ENCODE peak calls at places on chromosome 21, in four cellular contexts. M, J, X and T are unnamed samples.

GRCh38 chr21:31282095-31282709 is 61.9 kb downstream of the TIAM1 start:
- DNase-seq in M (peak; percentile 55), X (no peak), J (no peak), T (no peak)

GRCh38 chr21:28742527-28742926 is 250.2 kb downstream of the LTN1 start:
- DNase-seq in X (no peak), J (peak; percentile 24), M (no peak), T (no peak)

GRCh38 chr21:40850071-40850470 is 3.1 kb upstream of the DSCAM start:
- DNase-seq in M (no peak), X (no peak), J (no peak), T (no peak)

GRCh38 chr21:46100020-46100419 is 2.1 kb downstream of the COL6A2 start:
- DNase-seq in M (no peak), J (no peak), X (no peak), T (no peak)

GRCh38 chr21:15006594-15007230 is 58.1 kb downstream of the NRIP1 start:
- DNase-seq in J (no peak), X (no peak), M (no peak), T (no peak)

GRCh38 chr21:28821276-28822063 is 171.2 kb downstream of the LTN1 start:
- DNase-seq in X (no peak), J (no peak), M (no peak), T (no peak)

GRCh38 chr21:33734326-33734725 is 92.0 kb downstream of the ITSN1 start:
- DNase-seq in M (no peak), J (no peak), X (no peak), T (no peak)

GRCh38 chr21:34078915-34079314 is 5.5 kb downstream of the MRPS6 start:
- DNase-seq in M (no peak), X (no peak), J (no peak), T (no peak)

GRCh38 chr21:40902993-40903392 is 56.0 kb upstream of the DSCAM start:
- DNase-seq in X (no peak), M (no peak), J (no peak), T (no peak)

GRCh38 chr21:16079830-16080229 is 350.0 kb downstream of the USP25 start:
- DNase-seq in X (peak; percentile 72), J (no peak), M (no peak), T (no peak)

GRCh38 chr21:31874817-31875216 is 2.0 kb downstream of the HUNK start:
- DNase-seq in X (no peak), M (no peak), J (no peak), T (no peak)

GRCh38 chr21:36706951-36707762 is 8.2 kb downstream of the SIM2 start:
- DNase-seq in J (peak; percentile 57), X (no peak), M (no peak), T (no peak)

GRCh38 chr21:44723177-44724131 is 12.1 kb upstream of the TSPEAR start:
- DNase-seq in M (no peak), J (no peak), X (no peak), T (no peak)
- TF ChIP-seq JUND in M (no peak), J (no peak), X (no peak), T (no peak)

GRCh38 chr21:42513985-42514882 is 582 bp downstream of the SLC37A1 start:
- DNase-seq in J (peak; percentile 74), X (no peak), M (no peak), T (peak; percentile 64)
- TF ChIP-seq JUND in J (no peak), X (no peak), M (no peak), T (no peak)

GRCh38 chr21:39625211-39625895 is 12.6 kb downstream of the B3GALT5 start:
- DNase-seq in X (no peak), J (no peak), M (no peak), T (no peak)

GRCh38 chr21:39616373-39616772 is 3.6 kb downstream of the B3GALT5 start:
- DNase-seq in M (no peak), X (no peak), J (no peak), T (no peak)

DNA sequence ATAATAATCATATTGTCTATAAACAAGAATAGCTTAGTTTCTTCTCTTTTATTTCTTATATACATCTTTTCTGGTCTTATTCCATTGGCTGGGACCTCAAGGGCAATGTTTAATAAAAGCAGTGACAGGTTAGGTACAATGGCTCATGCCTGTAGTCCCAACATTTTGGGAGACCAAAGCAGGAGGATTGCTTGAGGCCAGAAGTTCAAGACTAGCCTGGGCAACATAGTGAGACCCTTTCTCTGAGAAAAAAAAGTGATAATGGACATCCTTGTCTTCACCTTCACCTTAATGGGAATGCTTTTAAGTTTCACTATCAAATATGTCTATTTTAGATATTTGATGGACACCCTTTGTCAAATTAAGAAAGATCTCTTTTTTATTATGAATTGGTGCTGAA is 8.1 kb downstream of the B3GALT5 start:
- DNase-seq in J (no peak), X (no peak), M (no peak), T (no peak)
- TF ChIP-seq JUND in J (no peak), X (no peak), M (no peak), T (no peak)

GRCh38 chr21:42122398-42122797 is 51.3 kb downstream of the UMODL1 start:
- DNase-seq in X (no peak), J (no peak), M (no peak), T (no peak)

GRCh38 chr21:42122808-42123207 is 51.7 kb downstream of the UMODL1 start:
- DNase-seq in M (no peak), X (no peak), J (no peak), T (no peak)

GRCh38 chr21:42120056-42120903 is 49.2 kb downstream of the UMODL1 start:
- DNase-seq in J (no peak), X (peak; percentile 83), M (no peak), T (peak; percentile 91)

GRCh38 chr21:42120904-42121535 is 49.9 kb downstream of the UMODL1 start:
- DNase-seq in X (no peak), J (no peak), M (no peak), T (no peak)

DNA sequence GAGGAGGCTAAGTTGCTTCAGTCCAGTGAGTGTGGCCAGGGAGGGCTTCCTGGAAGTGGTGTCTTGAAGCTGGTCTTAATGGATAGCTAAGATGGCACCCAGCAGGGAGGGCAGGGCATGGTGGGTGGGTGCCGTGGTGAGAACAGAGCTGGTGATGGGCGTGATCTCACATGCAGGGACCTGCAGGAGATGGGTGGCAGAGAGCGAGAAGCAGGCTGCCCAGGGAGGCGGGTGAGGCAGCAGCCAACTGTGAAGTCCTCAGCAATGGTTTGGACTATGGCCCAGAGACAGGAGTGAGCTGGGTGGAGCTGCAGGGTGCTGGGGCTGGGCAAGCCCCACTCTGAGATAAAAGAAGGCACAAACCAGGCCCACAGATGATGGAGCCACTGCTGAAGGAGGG is 50.7 kb downstream of the UMODL1 start:
- DNase-seq in X (no peak), M (no peak), J (no peak), T (no peak)
- TF ChIP-seq JUND in X (no peak), M (no peak), J (no peak), T (no peak)

GRCh38 chr21:25456672-25457071 is 150.6 kb downstream of the MRPL39 start:
- DNase-seq in X (no peak), M (no peak), J (no peak), T (no peak)
- TF ChIP-seq JUND in X (no peak), M (no peak), J (no peak), T (no peak)

DNA sequence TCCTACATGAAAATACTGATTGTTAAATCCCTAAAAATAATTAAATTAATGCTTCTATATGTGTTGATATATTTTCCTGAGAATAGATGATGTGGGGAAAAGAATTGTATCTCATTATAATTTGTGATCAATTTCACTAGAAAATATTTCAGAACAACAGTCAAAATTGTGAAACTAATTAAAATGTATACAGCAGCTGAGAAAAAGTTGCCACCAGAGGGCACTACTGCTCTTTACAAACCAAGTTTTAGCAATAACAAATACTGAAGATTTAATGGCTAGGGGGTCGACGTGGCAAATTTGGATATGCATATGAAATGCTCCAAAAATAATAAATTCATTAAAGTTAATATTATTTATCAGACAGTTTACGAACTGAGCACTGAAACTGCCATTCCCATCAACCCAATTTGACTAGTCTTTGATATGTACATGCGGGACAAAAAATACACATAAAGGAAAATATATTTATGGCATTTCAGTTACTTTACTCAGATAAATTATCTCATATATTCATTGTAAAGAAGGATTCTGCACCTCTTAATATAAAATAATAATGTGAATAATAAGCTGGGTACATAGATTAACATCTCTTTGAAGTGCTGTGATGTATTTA is 96.3 kb upstream of the TMPRSS15 start:
- DNase-seq in M (peak; percentile 10), X (peak; percentile 21), J (peak; percentile 3), T (peak; percentile 5)
- TF ChIP-seq JUND in M (no peak), X (no peak), J (no peak), T (no peak)